ENCODE peak calls at places on chromosomes 5 and 9, in four cellular contexts. One of them, this sample, is unnamed.

GRCh38 chr5:178083942-178084341 is 29.4 kb upstream of the N4BP3 start:
- DNase-seq in breast epithelium: no peak
- DNase-seq in vagina: no peak
- DNase-seq in HCT116: no peak
- DNase-seq in this sample: no peak

GRCh38 chr5:15472116-15472515 is 27.9 kb upstream of the FBXL7 start:
- DNase-seq in HCT116: no peak
- DNase-seq in vagina: no peak
- DNase-seq in breast epithelium: no peak
- DNase-seq in this sample: no peak

GRCh38 chr5:95715799-95716461 is 15.2 kb upstream of the RHOBTB3 start:
- DNase-seq in breast epithelium: no peak
- DNase-seq in vagina: no peak
- DNase-seq in HCT116: peak
- DNase-seq in this sample: no peak

GRCh38 chr5:113276493-113276892 is 158.3 kb downstream of the TSSK1B start:
- DNase-seq in vagina: no peak
- DNase-seq in breast epithelium: no peak
- DNase-seq in HCT116: no peak
- DNase-seq in this sample: no peak

GRCh38 chr5:137036630-137037029 is 462.5 kb downstream of the SPOCK1 start:
- DNase-seq in vagina: no peak
- DNase-seq in breast epithelium: no peak
- DNase-seq in HCT116: no peak
- DNase-seq in this sample: no peak

GRCh38 chr5:97124335-97124734 is 18.1 kb downstream of the LIX1 start:
- DNase-seq in breast epithelium: no peak
- DNase-seq in vagina: no peak
- DNase-seq in HCT116: no peak
- DNase-seq in this sample: no peak

GRCh38 chr5:5678909-5679308 is 256.4 kb downstream of the ICE1 start:
- DNase-seq in vagina: no peak
- DNase-seq in HCT116: no peak
- DNase-seq in breast epithelium: no peak
- DNase-seq in this sample: no peak

GRCh38 chr5:36242534-36243144 is 914 bp upstream of the NADK2 start:
- DNase-seq in breast epithelium: no peak
- DNase-seq in vagina: peak
- DNase-seq in HCT116: no peak
- DNase-seq in this sample: no peak

GRCh38 chr9:122058051-122058450 is 35.1 kb downstream of the TTLL11 start:
- DNase-seq in breast epithelium: no peak
- DNase-seq in vagina: no peak
- DNase-seq in HCT116: no peak
- DNase-seq in this sample: no peak

GRCh38 chr9:32128546-32128945 is 255.9 kb upstream of the ACO1 start:
- DNase-seq in HCT116: no peak
- DNase-seq in vagina: no peak
- DNase-seq in breast epithelium: no peak
- DNase-seq in this sample: no peak

GRCh38 chr9:117160254-117160653 is 254.6 kb downstream of the ASTN2 start:
- DNase-seq in breast epithelium: no peak
- DNase-seq in vagina: no peak
- DNase-seq in HCT116: no peak
- DNase-seq in this sample: no peak

GRCh38 chr5:148733601-148734438 is 79.5 kb upstream of the HTR4 start:
- DNase-seq in vagina: no peak
- DNase-seq in HCT116: peak
- DNase-seq in breast epithelium: peak
- DNase-seq in this sample: peak

GRCh38 chr5:159638954-159639559 is 277.2 kb upstream of the ADRA1B start:
- DNase-seq in vagina: no peak
- DNase-seq in HCT116: no peak
- DNase-seq in breast epithelium: no peak
- DNase-seq in this sample: peak

GRCh38 chr5:118478852-118479251 is 509.5 kb downstream of the DTWD2 start:
- DNase-seq in HCT116: no peak
- DNase-seq in vagina: no peak
- DNase-seq in breast epithelium: no peak
- DNase-seq in this sample: no peak

GRCh38 chr9:68844623-68845612 is 139.9 kb downstream of the PIP5K1B start:
- DNase-seq in HCT116: peak
- DNase-seq in vagina: no peak
- DNase-seq in breast epithelium: no peak
- DNase-seq in this sample: peak

GRCh38 chr9:109117856-109118801 is 1.6 kb downstream of the TMEM245 start:
- DNase-seq in HCT116: no peak
- DNase-seq in breast epithelium: no peak
- DNase-seq in vagina: no peak
- DNase-seq in this sample: no peak

GRCh38 chr5:16937023-16937379 is 913 bp upstream of the MYO10 start:
- DNase-seq in vagina: no peak
- DNase-seq in breast epithelium: peak
- DNase-seq in HCT116: no peak
- DNase-seq in this sample: no peak

GRCh38 chr5:83837261-83837894 is 116.7 kb upstream of the HAPLN1 start:
- DNase-seq in vagina: no peak
- DNase-seq in breast epithelium: no peak
- DNase-seq in HCT116: no peak
- DNase-seq in this sample: no peak

GRCh38 chr5:142013734-142014495 is 1.1 kb upstream of the GNPDA1 start:
- DNase-seq in vagina: no peak
- DNase-seq in HCT116: no peak
- DNase-seq in breast epithelium: no peak
- DNase-seq in this sample: no peak

GRCh38 chr5:53478411-53479044 is 1.9 kb upstream of the FST start:
- DNase-seq in breast epithelium: no peak
- DNase-seq in HCT116: peak
- DNase-seq in vagina: no peak
- DNase-seq in this sample: peak

GRCh38 chr9:14313951-14314423 is at the start of gene NFIB:
- DNase-seq in breast epithelium: no peak
- DNase-seq in vagina: no peak
- DNase-seq in HCT116: no peak
- DNase-seq in this sample: no peak

GRCh38 chr5:108726446-108727091 is 21.1 kb upstream of the FER start:
- DNase-seq in HCT116: no peak
- DNase-seq in breast epithelium: no peak
- DNase-seq in vagina: no peak
- DNase-seq in this sample: no peak

GRCh38 chr5:102762095-102762534 is 7.0 kb downstream of the PAM start:
- DNase-seq in vagina: no peak
- DNase-seq in breast epithelium: no peak
- DNase-seq in HCT116: no peak
- DNase-seq in this sample: no peak

GRCh38 chr5:168724227-168724626 is 145.1 kb upstream of the PANK3 start:
- DNase-seq in breast epithelium: no peak
- DNase-seq in HCT116: no peak
- DNase-seq in vagina: peak
- DNase-seq in this sample: no peak

GRCh38 chr9:21789541-21790037 is 12.8 kb upstream of the MTAP start:
- DNase-seq in HCT116: peak
- DNase-seq in vagina: no peak
- DNase-seq in breast epithelium: no peak
- DNase-seq in this sample: peak

GRCh38 chr5:167653645-167654106 is 637.8 kb upstream of the WWC1 start:
- DNase-seq in HCT116: no peak
- DNase-seq in vagina: no peak
- DNase-seq in breast epithelium: no peak
- DNase-seq in this sample: no peak

GRCh38 chr5:139660105-139660915 is 12.2 kb downstream of the CXXC5 start:
- DNase-seq in HCT116: no peak
- DNase-seq in breast epithelium: peak
- DNase-seq in vagina: no peak
- DNase-seq in this sample: no peak

GRCh38 chr5:93096561-93096960 is 484.5 kb downstream of the NR2F1-AS1 start:
- DNase-seq in HCT116: no peak
- DNase-seq in vagina: no peak
- DNase-seq in breast epithelium: no peak
- DNase-seq in this sample: no peak

GRCh38 chr5:119302916-119303897 is 52.6 kb upstream of the TNFAIP8 start:
- DNase-seq in breast epithelium: no peak
- DNase-seq in vagina: no peak
- DNase-seq in HCT116: no peak
- DNase-seq in this sample: no peak

GRCh38 chr5:169139381-169140125 is 161.4 kb downstream of the SLIT3 start:
- DNase-seq in vagina: no peak
- DNase-seq in breast epithelium: peak
- DNase-seq in HCT116: no peak
- DNase-seq in this sample: no peak

GRCh38 chr9:105116047-105116868 is 128.2 kb upstream of the SLC44A1 start:
- DNase-seq in breast epithelium: no peak
- DNase-seq in vagina: no peak
- DNase-seq in HCT116: no peak
- DNase-seq in this sample: no peak

GRCh38 chr9:72529531-72529930 is 8.1 kb downstream of the TMC1 start:
- DNase-seq in breast epithelium: no peak
- DNase-seq in HCT116: no peak
- DNase-seq in vagina: no peak
- DNase-seq in this sample: no peak

DNA sequence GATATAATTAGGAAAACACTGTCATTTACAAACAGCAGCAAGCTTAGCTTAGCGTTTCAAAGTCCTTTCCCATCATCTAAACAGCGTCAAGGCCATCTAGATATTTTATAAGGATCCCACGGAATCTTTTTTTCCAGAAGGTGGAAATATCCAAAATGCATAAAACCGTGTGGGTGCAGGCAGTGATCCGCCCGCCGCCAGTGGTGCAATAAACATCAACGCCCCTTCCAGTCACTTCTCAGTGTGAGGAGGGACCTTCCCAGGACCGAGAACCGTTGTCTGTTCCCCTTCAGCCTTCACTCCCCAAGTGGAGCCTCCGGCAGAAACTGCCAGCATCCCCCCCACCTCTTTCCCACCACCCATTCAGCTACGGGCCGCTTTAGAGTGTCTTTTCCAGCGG is 22.9 kb downstream of the OLFM1 start:
- DNase-seq in HCT116: no peak
- DNase-seq in breast epithelium: no peak
- DNase-seq in vagina: no peak
- DNase-seq in this sample: no peak
- H3K27ac ChIP-seq in HCT116: no peak
- H3K27ac ChIP-seq in breast epithelium: no peak
- H3K27ac ChIP-seq in vagina: no peak
- H3K27ac ChIP-seq in this sample: no peak

DNA sequence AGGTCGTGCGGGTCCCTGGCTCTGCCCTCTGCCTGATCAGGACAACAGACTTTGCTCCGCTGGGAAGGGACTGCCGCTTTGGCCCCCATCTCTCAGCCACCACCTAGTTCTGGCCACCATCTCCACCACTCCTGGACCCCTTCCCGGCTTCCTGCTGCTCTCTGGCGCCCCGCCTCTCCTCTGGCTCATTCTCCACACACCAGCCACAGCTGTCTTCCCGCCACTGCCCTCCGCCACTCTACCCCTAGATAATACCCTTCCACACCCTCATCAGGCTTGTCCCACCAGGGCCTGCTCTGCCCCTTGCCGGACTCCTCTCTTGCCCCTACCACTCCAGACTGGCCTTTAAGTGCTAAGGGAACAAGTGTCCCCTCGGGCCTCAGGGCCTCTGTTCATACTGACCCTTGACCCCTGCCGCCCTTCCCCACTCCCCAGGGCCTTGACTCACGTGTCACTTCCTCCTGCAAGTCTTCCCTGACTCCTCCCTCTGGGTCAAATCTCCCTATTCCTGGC is 3.0 kb upstream of the CDX1 start:
- DNase-seq in breast epithelium: no peak
- DNase-seq in vagina: no peak
- DNase-seq in HCT116: no peak
- DNase-seq in this sample: no peak
- H3K27ac ChIP-seq in breast epithelium: peak
- H3K27ac ChIP-seq in vagina: peak
- H3K27ac ChIP-seq in HCT116: no peak
- H3K27ac ChIP-seq in this sample: no peak

GRCh38 chr5:72878854-72879253 is 62.4 kb downstream of the TNPO1 start:
- DNase-seq in vagina: no peak
- DNase-seq in breast epithelium: no peak
- DNase-seq in HCT116: no peak
- DNase-seq in this sample: no peak

GRCh38 chr5:72884911-72885310 is 68.5 kb downstream of the TNPO1 start:
- DNase-seq in breast epithelium: no peak
- DNase-seq in vagina: no peak
- DNase-seq in HCT116: no peak
- DNase-seq in this sample: no peak

GRCh38 chr5:72885824-72886223 is 69.4 kb downstream of the TNPO1 start:
- DNase-seq in breast epithelium: no peak
- DNase-seq in HCT116: no peak
- DNase-seq in vagina: no peak
- DNase-seq in this sample: no peak

GRCh38 chr5:72883850-72884249 is 67.4 kb downstream of the TNPO1 start:
- DNase-seq in breast epithelium: no peak
- DNase-seq in vagina: no peak
- DNase-seq in HCT116: no peak
- DNase-seq in this sample: no peak

GRCh38 chr5:72882989-72883388 is 66.5 kb downstream of the TNPO1 start:
- DNase-seq in breast epithelium: no peak
- DNase-seq in HCT116: no peak
- DNase-seq in vagina: no peak
- DNase-seq in this sample: no peak
- H3K27ac ChIP-seq in breast epithelium: no peak
- H3K27ac ChIP-seq in HCT116: no peak
- H3K27ac ChIP-seq in vagina: no peak
- H3K27ac ChIP-seq in this sample: no peak

GRCh38 chr5:1161832-1162229 is 39.6 kb upstream of the SLC6A19 start:
- DNase-seq in HCT116: no peak
- DNase-seq in vagina: no peak
- DNase-seq in breast epithelium: peak
- DNase-seq in this sample: no peak
- H3K27ac ChIP-seq in HCT116: peak
- H3K27ac ChIP-seq in vagina: no peak
- H3K27ac ChIP-seq in breast epithelium: peak
- H3K27ac ChIP-seq in this sample: no peak

This sample was measured in HL-60.